ENCODE peak calls at places on chromosomes 13 and 19, in six cellular contexts. V is nucleus accumbens; Z is stimulated activated CD4-positive, alpha-beta T cell treated with anti-CD3 and anti-CD28 coated beads, Interleukin-2, amount 100 ng/mL, for 24 hours; B is activated T-cell treated with anti-CD3 and anti-CD28 coated beads, Interleukin-2, amount 50 U/mL, for 72 hours; J is amniotic stem cell; H is ELR. Q is an unnamed sample.

GRCh38 chr13:39106216-39106995 is 68.2 kb downstream of the NHLRC3 start:
- DNase-seq in V (no peak), Z (no peak), B (no peak), J (no peak), H (no peak), Q (no peak)

GRCh38 chr19:18785179-18786124 is 5.7 kb downstream of the COMP start:
- DNase-seq in V (no peak), Z (peak), B (peak), J (no peak), H (peak), Q (peak)

GRCh38 chr19:19461671-19462622 is 53.4 kb downstream of the TSSK6 start:
- DNase-seq in V (no peak), Z (no peak), B (no peak), J (no peak), H (no peak), Q (peak)

GRCh38 chr19:28466107-28467045 is 746.6 kb downstream of the UQCRFS1 start:
- DNase-seq in V (no peak), Z (peak), B (peak), J (no peak), H (peak), Q (peak)

GRCh38 chr19:6259312-6259861 is 20.4 kb downstream of the MLLT1 start:
- DNase-seq in V (no peak), Z (no peak), B (no peak), J (no peak), H (no peak), Q (no peak)

GRCh38 chr13:34161829-34162544 is 344.0 kb downstream of the RFC3 start:
- DNase-seq in V (no peak), Z (no peak), B (no peak), J (peak), H (peak), Q (no peak)

GRCh38 chr13:110468986-110469495 is 92.5 kb downstream of the RAB20 start:
- DNase-seq in V (no peak), Z (no peak), B (no peak), J (no peak), H (no peak), Q (no peak)

GRCh38 chr19:16259385-16260159 is 61.9 kb downstream of the AP1M1 start:
- DNase-seq in V (no peak), Z (no peak), B (no peak), J (no peak), H (no peak), Q (no peak)

GRCh38 chr13:50171585-50172282 is 156.5 kb downstream of the KCNRG start:
- DNase-seq in V (no peak), Z (no peak), B (no peak), J (no peak), H (no peak), Q (no peak)

GRCh38 chr19:14434543-14435319 is 1.6 kb downstream of the PKN1 start:
- DNase-seq in V (no peak), Z (no peak), B (peak), J (peak), H (peak), Q (peak)

GRCh38 chr13:24228852-24229458 is 68.4 kb downstream of the SPATA13 start:
- DNase-seq in V (no peak), Z (no peak), B (peak), J (peak), H (peak), Q (no peak)

GRCh38 chr13:33139186-33139585 is 123.0 kb downstream of the KL start:
- DNase-seq in V (no peak), Z (no peak), B (no peak), J (no peak), H (no peak), Q (peak)

GRCh38 chr19:35118268-35119026 is 2.8 kb downstream of the FXYD3 start:
- DNase-seq in V (no peak), Z (no peak), B (no peak), J (no peak), H (no peak), Q (peak)

GRCh38 chr13:66111628-66112027 is 1118.5 kb downstream of the PCDH9 start:
- DNase-seq in V (no peak), Z (no peak), B (no peak), J (no peak), H (no peak), Q (no peak)

GRCh38 chr19:7229735-7230134 is 64.5 kb downstream of the INSR start:
- DNase-seq in V (no peak), Z (no peak), B (no peak), J (no peak), H (no peak), Q (no peak)

GRCh38 chr13:61414686-61415664 is 674 bp downstream of the PCDH20 start:
- DNase-seq in V (peak), Z (no peak), B (no peak), J (no peak), H (no peak), Q (peak)

GRCh38 chr19:45082170-45082569 is 3.1 kb downstream of the GEMIN7 start:
- DNase-seq in V (no peak), Z (no peak), B (no peak), J (no peak), H (no peak), Q (no peak)